ENCODE peak calls at places on chromosomes 12 and 14, in six cellular contexts. S is MCF 10A, E is NCI-H2107, D is BJ, T is H9, Y is head of caudate nucleus. X is an unnamed sample.

GRCh38 chr12:53754196-53754595 is 2.4 kb upstream of the CISTR start:
- DNase-seq in S (peak), E (no peak), D (no peak), T (no peak), Y (no peak), X (no peak)

GRCh38 chr14:32366256-32366655 is 37.2 kb downstream of the AKAP6 start:
- DNase-seq in S (no peak), E (no peak), D (no peak), T (no peak), Y (peak), X (no peak)

GRCh38 chr12:59031313-59031712 is 111.0 kb upstream of the LRIG3 start:
- DNase-seq in S (no peak), E (no peak), D (no peak), T (no peak), Y (no peak), X (no peak)

GRCh38 chr14:33851931-33852330 is 98.9 kb downstream of the EGLN3 start:
- DNase-seq in S (no peak), E (no peak), D (no peak), T (no peak), Y (no peak), X (no peak)

GRCh38 chr14:61602733-61603077 is 92.6 kb upstream of the HIF1A start:
- DNase-seq in S (no peak), E (no peak), D (no peak), T (no peak), Y (no peak), X (no peak)

GRCh38 chr14:93720076-93720815 is 68.0 kb downstream of the PRIMA1 start:
- DNase-seq in S (no peak), E (no peak), D (no peak), T (peak), Y (peak), X (no peak)

GRCh38 chr12:93875157-93875556 is 198.0 kb downstream of the CRADD start:
- DNase-seq in S (no peak), E (no peak), D (no peak), T (no peak), Y (no peak), X (no peak)

GRCh38 chr12:54126696-54127537 is 61.9 kb downstream of the SMUG1 start:
- DNase-seq in S (peak), E (no peak), D (no peak), T (peak), Y (peak), X (no peak)

GRCh38 chr12:67042697-67043131 is 226.4 kb upstream of the CAND1 start:
- DNase-seq in S (peak), E (peak), D (no peak), T (peak), Y (no peak), X (no peak)

GRCh38 chr14:75650253-75651058 is 10.2 kb downstream of the ERG28 start:
- DNase-seq in S (no peak), E (no peak), D (no peak), T (no peak), Y (no peak), X (no peak)

GRCh38 chr14:104650057-104650980 is 39.1 kb upstream of the INF2 start:
- DNase-seq in S (peak), E (no peak), D (no peak), T (peak), Y (peak), X (peak)

GRCh38 chr12:130847097-130847496 is 8.0 kb upstream of the STX2 start:
- DNase-seq in S (no peak), E (no peak), D (peak), T (no peak), Y (no peak), X (no peak)

GRCh38 chr12:43114316-43114715 is 437.7 kb downstream of the ADAMTS20 start:
- DNase-seq in S (no peak), E (no peak), D (no peak), T (no peak), Y (no peak), X (no peak)

GRCh38 chr12:12813120-12814101 is at the start of gene DDX47:
- DNase-seq in S (peak), E (peak), D (no peak), T (peak), Y (peak), X (peak)

GRCh38 chr12:104353012-104353981 is 49.8 kb downstream of the EID3 start:
- DNase-seq in S (no peak), E (no peak), D (no peak), T (peak), Y (peak), X (no peak)

GRCh38 chr12:46246021-46246700 is 22.7 kb downstream of the SLC38A1 start:
- DNase-seq in S (no peak), E (no peak), D (no peak), T (no peak), Y (no peak), X (no peak)

GRCh38 chr14:69259176-69259530 is 805 bp upstream of the GALNT16 start:
- DNase-seq in S (no peak), E (no peak), D (no peak), T (no peak), Y (no peak), X (no peak)

GRCh38 chr14:34911209-34912150 is 36.3 kb upstream of the BAZ1A start:
- DNase-seq in S (peak), E (no peak), D (no peak), T (no peak), Y (no peak), X (no peak)

GRCh38 chr14:68506645-68507405 is 286.0 kb downstream of the ZFP36L1 start:
- DNase-seq in S (no peak), E (no peak), D (no peak), T (no peak), Y (no peak), X (no peak)

GRCh38 chr14:54025661-54026060 is 69.0 kb upstream of the BMP4 start:
- DNase-seq in S (peak), E (no peak), D (no peak), T (no peak), Y (no peak), X (no peak)

GRCh38 chr12:69904761-69905160 is 79.7 kb downstream of the MYRFL start:
- DNase-seq in S (no peak), E (no peak), D (peak), T (no peak), Y (no peak), X (no peak)

GRCh38 chr12:126708492-126708896 is 1558.5 kb upstream of the TMEM132C start:
- DNase-seq in S (peak), E (no peak), D (peak), T (no peak), Y (no peak), X (no peak)

GRCh38 chr12:120252071-120252906 is 13.2 kb downstream of the PXN start:
- DNase-seq in S (no peak), E (no peak), D (no peak), T (no peak), Y (no peak), X (peak)

GRCh38 chr12:125289965-125290364 is 224.7 kb downstream of the AACS start:
- DNase-seq in S (no peak), E (no peak), D (no peak), T (no peak), Y (no peak), X (no peak)

GRCh38 chr12:34389378-34390170 is 367.3 kb downstream of the ALG10 start:
- DNase-seq in S (no peak), E (no peak), D (no peak), T (no peak), Y (no peak), X (no peak)

GRCh38 chr14:68458840-68459469 is 333.9 kb downstream of the ZFP36L1 start:
- DNase-seq in S (peak), E (no peak), D (peak), T (peak), Y (peak), X (no peak)

GRCh38 chr12:95834572-95834971 is 24.2 kb upstream of the SNRPF start:
- DNase-seq in S (no peak), E (no peak), D (no peak), T (no peak), Y (no peak), X (no peak)

GRCh38 chr14:92914087-92914656 is 8.8 kb upstream of the CHGA start:
- DNase-seq in S (peak), E (no peak), D (no peak), T (peak), Y (peak), X (no peak)

GRCh38 chr14:57461777-57462320 is 31.8 kb downstream of the CCDC198 start:
- DNase-seq in S (peak), E (no peak), D (no peak), T (no peak), Y (no peak), X (no peak)

GRCh38 chr14:105588236-105588860 is 62.0 kb downstream of the TMEM121 start:
- DNase-seq in S (no peak), E (no peak), D (no peak), T (no peak), Y (no peak), X (no peak)

GRCh38 chr12:77720258-77720657 is 110.4 kb upstream of the NAV3 start:
- DNase-seq in S (no peak), E (no peak), D (no peak), T (no peak), Y (no peak), X (no peak)

X was measured in central memory CD8-positive, alpha-beta T cell.